ENCODE peak calls at places on chromosomes 5 and 9, in four cellular contexts. One of them, this sample, is unnamed.

GRCh38 chr5:134564396-134564795 is 38.9 kb downstream of the JADE2 start:
- DNase-seq in prostate gland: no peak
- DNase-seq in HepG2: no peak
- DNase-seq in HCT116: no peak
- DNase-seq in this sample: no peak

GRCh38 chr5:175321927-175322532 is 122.0 kb downstream of the DRD1 start:
- DNase-seq in prostate gland: peak
- DNase-seq in HepG2: peak
- DNase-seq in HCT116: peak
- DNase-seq in this sample: no peak

GRCh38 chr5:75616961-75617660 is 5.9 kb downstream of the ANKDD1B start:
- DNase-seq in prostate gland: peak
- DNase-seq in HepG2: no peak
- DNase-seq in HCT116: no peak
- DNase-seq in this sample: no peak

GRCh38 chr9:132797861-132798659 is 80.0 kb downstream of the AK8 start:
- DNase-seq in prostate gland: no peak
- DNase-seq in HepG2: no peak
- DNase-seq in HCT116: no peak
- DNase-seq in this sample: no peak

GRCh38 chr9:115035872-115036612 is 81.9 kb downstream of the TNC start:
- DNase-seq in prostate gland: no peak
- DNase-seq in HepG2: no peak
- DNase-seq in HCT116: peak
- DNase-seq in this sample: peak

GRCh38 chr9:660227-660626 is 181.3 kb upstream of the DMRT1 start:
- DNase-seq in prostate gland: no peak
- DNase-seq in HepG2: no peak
- DNase-seq in HCT116: no peak
- DNase-seq in this sample: no peak

GRCh38 chr9:94014066-94014654 is 59.0 kb upstream of the BARX1 start:
- DNase-seq in prostate gland: no peak
- DNase-seq in HepG2: peak
- DNase-seq in HCT116: no peak
- DNase-seq in this sample: no peak

GRCh38 chr5:1654786-1655495 is 131.2 kb upstream of the LPCAT1 start:
- DNase-seq in prostate gland: no peak
- DNase-seq in HepG2: no peak
- DNase-seq in HCT116: no peak
- DNase-seq in this sample: no peak

GRCh38 chr9:37083654-37084053 is 36.7 kb upstream of the ZCCHC7 start:
- DNase-seq in prostate gland: no peak
- DNase-seq in HepG2: no peak
- DNase-seq in HCT116: no peak
- DNase-seq in this sample: no peak

GRCh38 chr9:116499986-116500871 is 186.9 kb upstream of the TRIM32 start:
- DNase-seq in prostate gland: no peak
- DNase-seq in HepG2: no peak
- DNase-seq in HCT116: peak
- DNase-seq in this sample: no peak

GRCh38 chr5:135753990-135754389 is 80.5 kb upstream of the SLC25A48 start:
- DNase-seq in prostate gland: no peak
- DNase-seq in HepG2: no peak
- DNase-seq in HCT116: no peak
- DNase-seq in this sample: no peak

GRCh38 chr9:73149371-73150067 is 2.1 kb upstream of the ANXA1 start:
- DNase-seq in prostate gland: no peak
- DNase-seq in HepG2: no peak
- DNase-seq in HCT116: peak
- DNase-seq in this sample: no peak

GRCh38 chr5:6704361-6704851 is 8.8 kb upstream of the TENT4A start:
- DNase-seq in prostate gland: peak
- DNase-seq in HepG2: no peak
- DNase-seq in HCT116: no peak
- DNase-seq in this sample: no peak

GRCh38 chr5:32712463-32713395 is 1.6 kb downstream of the NPR3 start:
- DNase-seq in prostate gland: no peak
- DNase-seq in HepG2: no peak
- DNase-seq in HCT116: no peak
- DNase-seq in this sample: no peak

GRCh38 chr5:179343902-179344300 is 1.4 kb downstream of the ADAMTS2 start:
- DNase-seq in prostate gland: no peak
- DNase-seq in HepG2: no peak
- DNase-seq in HCT116: no peak
- DNase-seq in this sample: no peak

GRCh38 chr5:50744761-50745160 is 78.3 kb downstream of the PARP8 start:
- DNase-seq in prostate gland: no peak
- DNase-seq in HepG2: no peak
- DNase-seq in HCT116: no peak
- DNase-seq in this sample: no peak

GRCh38 chr5:169862348-169862905 is 117.9 kb downstream of the INSYN2B start:
- DNase-seq in prostate gland: no peak
- DNase-seq in HepG2: no peak
- DNase-seq in HCT116: no peak
- DNase-seq in this sample: no peak

GRCh38 chr9:31519011-31519410 is 865.4 kb upstream of the ACO1 start:
- DNase-seq in prostate gland: no peak
- DNase-seq in HepG2: peak
- DNase-seq in HCT116: no peak
- DNase-seq in this sample: no peak

GRCh38 chr5:177094224-177095087 is 7.7 kb downstream of the FGFR4 start:
- DNase-seq in prostate gland: no peak
- DNase-seq in HepG2: peak
- DNase-seq in HCT116: no peak
- DNase-seq in this sample: no peak
- TF ChIP-seq POLR2AphosphoS5 in prostate gland: no peak
- TF ChIP-seq POLR2AphosphoS5 in HepG2: peak
- TF ChIP-seq POLR2AphosphoS5 in HCT116: no peak
- TF ChIP-seq POLR2AphosphoS5 in this sample: no peak

DNA sequence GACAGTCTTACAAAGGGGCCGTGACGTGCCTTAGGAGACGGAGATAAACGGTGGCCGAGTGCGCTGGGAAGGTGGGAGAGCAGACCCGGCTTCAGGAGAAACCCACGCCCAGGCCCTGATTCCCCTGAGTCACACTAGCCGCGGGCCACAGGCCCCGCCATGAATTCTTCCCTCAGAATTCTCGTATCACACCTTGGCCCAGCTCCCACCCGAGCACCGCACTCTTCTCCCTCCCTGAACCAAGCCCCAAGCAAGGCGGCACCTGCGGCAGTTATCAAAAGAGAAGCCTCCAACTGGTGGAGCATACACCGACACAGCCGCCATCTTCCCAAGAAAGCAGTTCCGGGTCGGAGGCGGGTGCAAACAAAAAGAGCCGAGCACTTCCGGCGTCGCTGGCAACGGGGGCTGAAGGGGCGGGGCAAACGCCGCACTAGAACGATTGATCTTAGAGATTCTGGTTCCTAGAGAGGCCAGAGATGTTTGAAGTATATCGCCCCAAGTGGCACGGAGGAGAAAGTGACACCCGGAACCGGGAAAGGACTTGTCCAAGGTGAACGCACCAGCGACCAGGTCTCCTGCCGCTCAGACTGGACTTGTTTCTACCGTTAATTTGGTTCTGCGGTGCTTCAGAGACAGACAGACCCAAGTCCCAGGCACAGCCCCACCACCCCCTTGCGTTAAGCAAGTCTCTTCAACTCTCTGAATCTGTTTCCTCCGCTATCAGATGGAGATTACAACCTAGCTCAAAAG is at the start of gene PSMB7:
- DNase-seq in prostate gland: peak
- DNase-seq in HepG2: peak
- DNase-seq in HCT116: peak
- DNase-seq in this sample: peak
- TF ChIP-seq POLR2A in prostate gland: no peak
- TF ChIP-seq POLR2A in HepG2: peak
- TF ChIP-seq POLR2A in HCT116: no peak
- TF ChIP-seq POLR2A in this sample: peak

DNA sequence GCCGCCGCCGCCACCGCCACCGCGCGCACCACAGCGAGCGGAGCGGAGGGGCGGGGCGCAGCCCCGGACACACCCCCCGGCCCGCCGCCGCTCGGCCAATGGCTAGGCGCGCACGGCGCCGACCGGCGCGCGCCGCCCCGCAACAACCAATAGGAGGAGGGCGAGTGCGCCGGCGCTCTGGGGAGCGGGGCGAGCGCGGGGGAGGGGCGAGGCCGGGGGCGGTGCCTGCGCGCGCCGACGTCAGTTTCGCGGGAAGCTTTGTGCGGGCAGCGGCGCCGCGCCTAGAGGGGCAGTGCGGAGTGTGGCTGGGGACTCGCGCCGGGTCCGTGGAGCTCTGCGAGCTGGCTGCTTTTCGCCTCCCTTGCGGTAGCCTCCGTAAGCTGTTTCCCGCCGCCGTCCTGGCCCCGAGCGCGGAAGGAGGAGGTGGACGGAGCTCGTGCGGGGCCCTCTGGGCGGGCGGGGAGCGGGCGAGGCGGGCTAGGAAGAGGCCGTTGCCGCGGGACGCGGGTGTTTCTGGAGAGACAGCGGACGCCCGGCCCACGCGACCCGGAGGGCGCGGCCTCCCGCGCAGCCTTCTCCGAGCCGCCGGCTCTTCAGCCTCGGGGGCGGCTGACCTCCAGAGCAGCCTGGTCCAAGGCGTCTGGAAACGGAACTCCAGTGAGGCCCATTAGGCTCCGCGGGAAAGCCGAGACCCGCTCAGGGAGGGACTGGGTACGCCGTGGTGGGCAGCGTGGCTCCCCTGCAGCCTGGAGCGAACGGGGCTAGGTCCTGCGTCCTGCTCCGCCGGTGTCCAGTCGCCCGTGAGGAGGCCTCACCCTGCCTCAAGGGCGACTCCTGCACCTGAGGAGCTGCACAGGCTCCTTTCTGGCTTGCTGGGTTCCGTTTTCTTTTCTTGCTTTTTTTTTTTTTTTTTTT is at the start of gene ZMYND19:
- DNase-seq in prostate gland: peak
- DNase-seq in HepG2: peak
- DNase-seq in HCT116: peak
- DNase-seq in this sample: peak
- TF ChIP-seq POLR2AphosphoS5 in prostate gland: peak
- TF ChIP-seq POLR2AphosphoS5 in HepG2: peak
- TF ChIP-seq POLR2AphosphoS5 in HCT116: peak
- TF ChIP-seq POLR2AphosphoS5 in this sample: no peak

DNA sequence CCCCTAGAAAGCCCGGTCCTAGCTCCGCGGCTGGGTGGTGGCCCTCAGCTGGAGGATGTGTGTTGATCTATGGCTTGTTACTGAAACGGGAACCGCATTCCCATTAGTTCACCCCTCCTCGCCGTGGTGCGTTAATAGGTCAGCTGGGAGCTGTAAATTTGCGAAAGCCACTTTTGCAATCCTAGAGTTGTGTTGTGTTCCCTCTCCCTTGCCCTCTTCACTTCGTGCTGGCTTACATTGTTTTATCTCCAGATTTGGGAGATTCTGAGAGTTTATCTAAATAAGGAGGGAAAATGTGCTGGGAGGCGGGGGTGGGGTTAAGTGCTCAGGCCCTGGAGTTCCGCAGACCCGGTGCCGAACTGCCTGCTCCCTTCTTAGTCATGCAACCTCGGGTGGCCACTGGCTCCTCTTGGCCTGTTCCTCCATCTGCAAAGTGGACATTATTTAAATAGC is 62.8 kb downstream of the HMCN2 start:
- DNase-seq in prostate gland: no peak
- DNase-seq in HepG2: no peak
- DNase-seq in HCT116: no peak
- DNase-seq in this sample: no peak
- TF ChIP-seq POLR2A in prostate gland: no peak
- TF ChIP-seq POLR2A in HepG2: no peak
- TF ChIP-seq POLR2A in HCT116: no peak
- TF ChIP-seq POLR2A in this sample: no peak

DNA sequence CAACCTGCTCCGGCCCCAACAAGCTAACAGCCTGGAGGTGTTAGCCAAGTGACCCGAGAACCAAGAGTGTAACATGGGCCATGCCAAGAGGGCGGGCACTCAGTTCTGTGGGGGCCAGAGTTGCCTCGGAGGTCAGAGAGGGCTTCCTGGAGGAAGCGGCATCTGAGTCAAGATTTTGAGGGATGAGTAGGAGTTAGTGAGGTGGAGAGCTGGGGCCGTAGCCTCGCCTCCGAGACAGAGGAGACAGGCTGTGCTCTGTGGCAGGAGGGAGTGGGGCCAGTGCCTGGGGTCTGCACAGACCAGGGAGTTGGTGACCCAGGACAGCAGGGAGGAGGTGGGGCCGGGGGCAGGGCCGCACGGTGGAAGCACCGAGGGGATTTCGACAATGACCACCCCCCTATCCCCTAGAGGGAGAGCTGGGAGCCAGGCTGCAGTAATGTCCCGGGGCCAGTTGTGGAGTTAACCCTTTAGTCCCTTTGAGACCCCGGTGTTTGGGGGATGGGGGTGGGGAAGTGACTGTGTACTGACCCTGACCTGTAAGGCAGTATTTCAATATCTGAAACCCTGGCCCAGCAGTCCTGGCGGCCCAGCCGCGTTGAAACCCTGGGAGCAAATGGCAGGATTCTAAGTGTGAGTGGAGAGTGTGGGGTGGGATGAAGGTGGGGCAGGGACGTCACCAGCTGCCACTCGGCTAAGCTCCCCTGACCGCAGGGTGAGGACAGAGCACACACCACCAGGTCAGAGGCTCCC is 148.7 kb upstream of the COL5A1 start:
- DNase-seq in prostate gland: no peak
- DNase-seq in HepG2: no peak
- DNase-seq in HCT116: no peak
- DNase-seq in this sample: no peak
- TF ChIP-seq POLR2AphosphoS5 in prostate gland: no peak
- TF ChIP-seq POLR2AphosphoS5 in HepG2: no peak
- TF ChIP-seq POLR2AphosphoS5 in HCT116: no peak
- TF ChIP-seq POLR2AphosphoS5 in this sample: no peak

DNA sequence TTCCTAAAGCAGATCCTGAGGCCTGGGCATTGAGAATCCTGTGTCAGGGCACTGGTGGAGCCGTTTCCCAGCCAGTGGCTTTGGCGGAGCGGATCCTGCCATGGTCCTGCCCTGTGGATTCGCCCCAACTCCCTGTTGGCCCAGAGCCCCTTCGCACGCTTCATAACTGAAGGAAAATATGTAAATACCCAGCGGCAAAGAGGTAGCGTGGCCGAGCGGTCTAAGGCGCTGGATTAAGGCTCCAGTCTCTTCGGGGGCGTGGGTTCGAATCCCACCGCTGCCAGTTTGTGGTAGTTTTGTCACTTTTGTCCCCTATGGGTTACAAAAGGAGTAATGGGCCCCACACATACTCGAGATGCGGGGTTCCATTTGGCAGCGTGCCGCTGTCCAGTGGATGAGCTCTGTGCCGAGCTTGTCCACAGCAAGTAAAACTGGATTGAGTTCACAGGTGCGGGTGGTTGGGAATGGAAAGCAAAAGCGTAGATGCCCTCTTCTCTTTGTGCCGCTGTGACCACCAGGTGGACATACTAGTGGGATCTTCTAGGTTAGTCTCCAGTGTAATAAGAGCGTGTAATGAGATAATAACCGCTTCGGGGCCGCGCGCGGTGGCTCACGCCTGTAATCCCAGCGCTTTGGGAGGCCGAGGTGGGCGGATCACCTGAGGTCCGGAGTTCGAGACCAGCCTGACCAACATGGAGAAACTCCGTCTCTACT is 17.3 kb downstream of the TRIM7 start:
- DNase-seq in prostate gland: peak
- DNase-seq in HepG2: peak
- DNase-seq in HCT116: peak
- DNase-seq in this sample: no peak
- TF ChIP-seq POLR2A in prostate gland: peak
- TF ChIP-seq POLR2A in HepG2: no peak
- TF ChIP-seq POLR2A in HCT116: no peak
- TF ChIP-seq POLR2A in this sample: no peak

This sample was measured in GM12892.